ENCODE peak calls at places on chromosomes 16 and 17, in five cellular contexts. L is PC-9, K is transverse colon, Y is ovary, B is tibial nerve. X is an unnamed sample. For H3K4me1, the result is how much of the 10 kb centered on the place peaks cover.

GRCh38 chr17:197352-197751 is 15.9 kb upstream of the DOC2B start:
- DNase-seq in L (no peak), K (no peak), Y (no peak), B (no peak), X (no peak)

GRCh38 chr16:49543315-49543946 is 169.8 kb downstream of the C16orf78 start:
- DNase-seq in L (no peak), K (no peak), Y (no peak), B (no peak), X (no peak)

GRCh38 chr17:80834896-80835281 is 156.8 kb upstream of the CHMP6 start:
- DNase-seq in L (no peak), K (no peak), Y (no peak), B (no peak), X (no peak)

GRCh38 chr17:13727441-13728171 is 125.9 kb upstream of the HS3ST3A1 start:
- DNase-seq in L (no peak), K (no peak), Y (no peak), B (no peak), X (no peak)

GRCh38 chr17:1220346-1220745 is 40.6 kb upstream of the ABR start:
- DNase-seq in L (no peak), K (no peak), Y (no peak), B (no peak), X (no peak)

GRCh38 chr16:67393790-67394270 is 532 bp upstream of the TPPP3 start:
- DNase-seq in L (no peak), K (no peak), Y (no peak), B (no peak), X (no peak)

GRCh38 chr17:7886227-7887037 is 2.2 kb upstream of the CHD3 start:
- DNase-seq in L (no peak), K (peak), Y (peak), B (peak), X (no peak)

GRCh38 chr17:78337244-78338109 is 22.4 kb downstream of the SOCS3 start:
- DNase-seq in L (peak), K (peak), Y (no peak), B (no peak), X (no peak)

GRCh38 chr17:13374203-13375143 is 227.3 kb downstream of the HS3ST3A1 start:
- DNase-seq in L (no peak), K (no peak), Y (no peak), B (no peak), X (no peak)

GRCh38 chr17:32518856-32519768 is 32.3 kb downstream of the CDK5R1 start:
- DNase-seq in L (no peak), K (peak), Y (peak), B (no peak), X (peak)

GRCh38 chr16:4515611-4516233 is 22.9 kb downstream of the CDIP1 start:
- DNase-seq in L (no peak), K (no peak), Y (no peak), B (no peak), X (no peak)

GRCh38 chr16:4513881-4514280 is 24.7 kb downstream of the CDIP1 start:
- DNase-seq in L (no peak), K (no peak), Y (no peak), B (no peak), X (no peak)

GRCh38 chr16:4513086-4513860 is 25.3 kb downstream of the CDIP1 start:
- DNase-seq in L (no peak), K (no peak), Y (no peak), B (no peak), X (peak)

GRCh38 chr16:4512473-4512872 is 26.1 kb downstream of the CDIP1 start:
- DNase-seq in L (no peak), K (no peak), Y (no peak), B (no peak), X (no peak)

GRCh38 chr16:4514606-4515005 is 24.0 kb downstream of the CDIP1 start:
- DNase-seq in L (no peak), K (no peak), Y (no peak), B (no peak), X (no peak)
- H3K4me1 ChIP-seq in L (under half), K (under half), Y (under half), B (half or more), X (half or more)

DNA sequence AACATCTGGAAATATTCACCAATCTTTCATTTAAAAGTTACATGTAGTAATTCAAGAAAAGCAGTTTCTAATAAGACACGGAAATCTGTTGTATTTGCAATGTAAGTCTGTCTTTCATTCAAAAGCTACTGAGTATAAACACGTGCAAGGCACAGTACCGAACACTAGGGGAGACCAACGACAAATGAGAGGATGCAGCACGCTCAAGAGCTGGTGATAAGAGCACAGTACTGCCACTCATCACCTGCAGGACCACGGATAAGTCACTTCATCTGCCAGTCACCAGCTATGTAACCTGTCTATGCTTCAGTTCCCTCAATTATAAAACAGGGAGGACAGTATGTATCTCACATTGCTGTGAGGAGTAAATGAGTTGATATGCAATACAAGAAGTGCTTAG is 67.1 kb downstream of the CLEC18A start:
- DNase-seq in L (peak), K (peak), Y (no peak), B (no peak), X (no peak)
- TF ChIP-seq CTCF in L (no peak), K (peak), Y (no peak), B (no peak), X (peak)

DNA sequence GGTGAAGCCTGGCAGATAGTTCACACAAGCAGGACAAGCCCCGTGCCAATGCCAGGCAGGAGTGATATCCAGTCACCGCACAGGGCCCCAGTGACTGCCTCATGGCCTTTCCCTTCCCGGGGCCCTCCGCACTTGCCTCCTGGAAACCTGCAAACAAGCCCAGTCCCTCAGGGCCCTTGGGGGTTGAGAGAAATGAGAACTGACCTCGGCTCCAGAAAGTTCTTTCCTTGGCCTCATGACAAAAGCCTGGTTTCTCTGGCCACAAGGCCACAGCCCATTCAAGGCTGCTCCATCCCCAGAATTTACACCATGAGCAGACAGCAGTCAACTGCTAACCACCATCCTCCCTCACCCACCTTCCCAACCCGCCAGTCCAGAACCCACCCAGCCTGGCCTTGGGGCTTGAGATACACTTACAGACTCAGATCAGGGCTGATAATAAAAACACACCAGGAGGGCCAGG is 77.6 kb downstream of the CCDC182 start:
- DNase-seq in L (no peak), K (no peak), Y (peak), B (no peak), X (no peak)
- H3K4me1 ChIP-seq in L (under half), K (under half), Y (under half), B (under half), X (under half)

DNA sequence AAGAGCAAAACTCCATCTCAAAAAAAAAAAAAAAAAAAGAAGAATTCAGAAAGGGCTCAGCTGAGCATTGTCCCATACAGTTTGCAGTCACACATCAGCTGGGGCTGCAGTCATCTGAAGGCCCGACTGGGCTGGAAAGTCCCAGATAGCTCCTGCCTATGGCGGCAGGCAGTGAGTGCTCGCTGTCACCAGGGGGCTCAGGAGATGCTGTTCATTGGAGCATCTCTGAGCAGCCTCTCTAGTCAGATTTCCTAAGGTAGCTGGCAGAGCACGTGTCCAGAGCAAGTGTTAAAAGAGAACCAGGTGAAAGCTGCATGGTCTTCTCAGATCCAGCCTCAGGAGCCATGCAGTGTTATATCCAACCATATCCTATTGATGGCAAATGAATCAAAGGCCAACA is 75.8 kb downstream of the WSCD1 start:
- DNase-seq in L (no peak), K (no peak), Y (no peak), B (no peak), X (no peak)
- TF ChIP-seq CTCF in L (no peak), K (no peak), Y (no peak), B (no peak), X (no peak)

GRCh38 chr17:52140601-52141000 is 17.9 kb downstream of the CA10 start:
- DNase-seq in L (no peak), K (no peak), Y (no peak), B (no peak), X (no peak)

GRCh38 chr17:52138752-52139151 is 19.8 kb downstream of the CA10 start:
- DNase-seq in L (no peak), K (no peak), Y (no peak), B (no peak), X (no peak)

GRCh38 chr17:52134641-52135040 is 23.9 kb downstream of the CA10 start:
- DNase-seq in L (no peak), K (no peak), Y (no peak), B (no peak), X (no peak)

GRCh38 chr17:52138350-52138749 is 20.2 kb downstream of the CA10 start:
- DNase-seq in L (no peak), K (no peak), Y (no peak), B (no peak), X (no peak)

DNA sequence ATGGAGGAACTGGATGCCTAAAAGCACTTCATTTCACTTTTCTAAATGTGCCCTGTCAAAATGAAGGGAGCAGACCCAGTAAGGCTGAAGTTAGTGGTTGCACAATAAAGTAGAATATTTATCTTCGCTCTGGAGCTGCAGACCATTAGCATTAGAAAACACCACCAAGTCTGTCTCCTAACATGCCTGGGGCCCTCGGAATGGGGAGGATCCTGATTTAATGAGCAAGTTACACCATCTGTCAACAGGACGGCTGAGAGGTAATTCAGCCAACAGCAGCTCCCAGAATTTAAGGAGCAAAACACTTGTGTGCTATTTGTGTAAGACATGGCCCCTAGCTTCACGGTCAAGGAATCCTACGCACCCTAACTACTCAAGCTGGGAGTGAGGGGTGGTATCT is 22.3 kb downstream of the CA10 start:
- DNase-seq in L (no peak), K (no peak), Y (no peak), B (no peak), X (no peak)
- H3K4me1 ChIP-seq in L (under half), K (under half), Y (under half), B (under half), X (under half)

GRCh38 chr16:73326221-73326620 is 278.3 kb upstream of the ZFHX3 start:
- DNase-seq in L (no peak), K (no peak), Y (no peak), B (no peak), X (no peak)

GRCh38 chr16:73323880-73324279 is 276.0 kb upstream of the ZFHX3 start:
- DNase-seq in L (no peak), K (no peak), Y (no peak), B (peak), X (peak)

GRCh38 chr16:73326770-73327470 is 279.0 kb upstream of the ZFHX3 start:
- DNase-seq in L (no peak), K (no peak), Y (no peak), B (no peak), X (no peak)

DNA sequence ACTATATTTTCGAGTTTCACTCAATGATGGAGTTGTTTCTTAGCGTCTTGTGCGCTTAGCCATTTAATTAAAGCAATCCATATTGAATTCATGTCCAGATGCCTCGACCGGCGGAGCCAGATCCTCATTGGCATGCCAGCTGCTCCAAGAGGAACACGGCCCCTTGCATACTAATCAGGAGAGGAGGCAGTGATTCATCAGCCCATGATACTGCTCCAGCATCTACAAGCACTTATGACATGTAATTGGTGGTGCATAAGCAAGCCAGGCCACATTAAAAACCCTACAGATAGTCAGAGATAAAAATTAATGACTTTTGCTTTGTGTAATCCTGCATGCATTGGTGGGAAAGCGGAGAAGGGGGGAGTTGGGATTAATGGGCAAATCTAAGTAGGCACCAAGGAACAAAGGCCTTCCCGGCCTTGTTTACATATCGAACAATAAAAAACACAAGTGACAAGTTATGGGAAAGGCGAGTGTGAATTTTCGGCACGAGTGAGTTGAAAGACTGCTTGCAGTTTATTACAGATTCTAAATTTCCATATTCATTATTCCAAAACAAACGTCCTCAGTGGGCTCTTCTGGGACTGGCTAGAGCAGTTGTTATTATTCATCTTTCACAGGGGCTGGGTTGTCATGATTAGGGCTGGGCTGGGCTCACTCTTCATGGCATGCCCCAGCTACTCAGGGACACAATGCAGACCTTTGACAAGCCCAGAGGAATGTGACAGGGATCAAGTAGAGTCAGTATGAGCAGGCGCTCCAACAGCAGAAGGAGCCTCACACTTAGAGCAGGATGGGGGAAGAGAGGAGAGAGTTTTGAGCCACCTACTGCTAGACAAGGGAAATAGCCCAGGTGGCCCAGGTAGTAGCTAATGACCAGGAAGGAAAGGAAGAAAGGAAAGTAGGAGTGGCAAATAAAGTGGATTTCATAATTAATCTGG is 281.7 kb upstream of the ZFHX3 start:
- DNase-seq in L (no peak), K (peak), Y (no peak), B (no peak), X (no peak)
- TF ChIP-seq CTCF in L (no peak), K (peak), Y (no peak), B (no peak), X (no peak)